ENCODE peak calls at places on chromosomes 5 and 9, in six cellular contexts. H is activated CD4-positive, alpha-beta memory T cell treated with anti-CD3 and anti-CD28 coated beads, Interleukin-2, amount 10 ng/mL, durations not matched to agents 7 days and 5 days; V is ACHN; I is T follicular helper cell; D is HTR-8/SVneo; S is AML-193. T is an unnamed sample.

GRCh38 chr9:33816327-33817252 is at the start of gene UBE2R2:
- DNase-seq in H (peak), D (peak), I (peak), V (peak), S (peak), T (peak)

GRCh38 chr9:36485647-36486453 is 85.8 kb upstream of the RNF38 start:
- DNase-seq in D (peak), V (no peak), I (no peak), H (no peak), S (no peak), T (no peak)

GRCh38 chr9:89007568-89007967 is 16.3 kb downstream of the S1PR3 start:
- DNase-seq in V (no peak), S (no peak), I (no peak), H (no peak), D (no peak), T (no peak)

GRCh38 chr9:129682381-129682780 is 16.9 kb downstream of the PRRX2 start:
- DNase-seq in D (no peak), V (no peak), I (no peak), H (no peak), S (no peak), T (no peak)

GRCh38 chr9:1050125-1050895 is at the start of gene DMRT2:
- DNase-seq in I (no peak), V (peak), S (no peak), D (no peak), H (peak), T (peak)

GRCh38 chr5:138636401-138636944 is 61.3 kb upstream of the HSPA9 start:
- DNase-seq in I (no peak), D (no peak), H (no peak), V (no peak), S (no peak), T (peak)

GRCh38 chr5:157362502-157362901 is 96.6 kb downstream of the CYFIP2 start:
- DNase-seq in I (no peak), D (no peak), S (no peak), V (no peak), H (no peak), T (no peak)

GRCh38 chr5:113166710-113167366 is 190.2 kb downstream of the DCP2 start:
- DNase-seq in I (no peak), D (no peak), V (peak), S (no peak), H (no peak), T (peak)

GRCh38 chr9:75873707-75874106 is 16.8 kb upstream of the PCSK5 start:
- DNase-seq in D (no peak), H (no peak), S (peak), V (no peak), I (no peak), T (no peak)

GRCh38 chr9:92328225-92328624 is 2.5 kb downstream of the CENPP start:
- DNase-seq in V (peak), I (no peak), S (peak), H (no peak), D (peak), T (no peak)

GRCh38 chr5:37889612-37890317 is 49.9 kb upstream of the GDNF start:
- DNase-seq in I (no peak), D (peak), S (no peak), V (no peak), H (no peak), T (peak)

GRCh38 chr5:132265336-132266030 is 8.0 kb downstream of the PDLIM4 start:
- DNase-seq in I (no peak), H (peak), D (peak), S (no peak), V (peak), T (peak)

T was measured in islet precursor cell.